ENCODE peak calls at places on chromosomes 12 and 14, in nine cellular contexts. J, G, B, V, U, K, Z, T and I are unnamed samples.

GRCh38 chr12:54697836-54698235 is 49.7 kb upstream of the DCD start:
- DNase-seq in J (no peak), G (no peak), B (no peak), V (no peak), U (no peak), K (no peak), Z (no peak), T (no peak), I (peak)

GRCh38 chr12:133038310-133038709 is 1.0 kb downstream of the ZNF84 start:
- DNase-seq in J (no peak), G (no peak), B (peak), V (no peak), U (no peak), K (no peak), Z (peak), T (no peak), I (no peak)

GRCh38 chr12:107684990-107685359 is 624 bp upstream of the PWP1 start:
- DNase-seq in J (peak), G (peak), B (peak), V (peak), U (peak), K (peak), Z (peak), T (peak), I (peak)

GRCh38 chr12:12788131-12788530 is 2.7 kb downstream of the APOLD1 start:
- DNase-seq in J (no peak), G (no peak), B (peak), V (no peak), U (no peak), K (no peak), Z (no peak), T (no peak), I (no peak)

GRCh38 chr14:41498959-41499358 is 107.7 kb upstream of the LRFN5 start:
- DNase-seq in J (peak), G (no peak), B (peak), V (no peak), U (no peak), K (no peak), Z (no peak), T (no peak), I (no peak)

GRCh38 chr12:115411121-115411520 is 727.1 kb upstream of the TBX3 start:
- DNase-seq in J (no peak), G (peak), B (no peak), V (peak), U (no peak), K (no peak), Z (no peak), T (no peak), I (no peak)

GRCh38 chr12:59936546-59936945 is 340.7 kb downstream of the SLC16A7 start:
- DNase-seq in J (peak), G (no peak), B (no peak), V (no peak), U (no peak), K (no peak), Z (no peak), T (no peak), I (no peak)

GRCh38 chr12:46390881-46391280 is 18.3 kb upstream of the SLC38A2 start:
- DNase-seq in J (no peak), G (peak), B (no peak), V (peak), U (no peak), K (no peak), Z (no peak), T (no peak), I (peak)

GRCh38 chr12:106051853-106052531 is 86.8 kb downstream of the NUAK1 start:
- DNase-seq in J (no peak), G (no peak), B (peak), V (no peak), U (no peak), K (no peak), Z (no peak), T (no peak), I (no peak)

GRCh38 chr12:96396209-96396608 is 4.0 kb downstream of the CDK17 start:
- DNase-seq in J (no peak), G (no peak), B (no peak), V (no peak), U (no peak), K (no peak), Z (no peak), T (no peak), I (no peak)

GRCh38 chr12:2679816-2680675 is 114.7 kb upstream of the FKBP4 start:
- DNase-seq in J (no peak), G (no peak), B (no peak), V (no peak), U (no peak), K (no peak), Z (no peak), T (no peak), I (no peak)

GRCh38 chr12:69739287-69740191 is 879 bp downstream of the RAB3IP start:
- DNase-seq in J (peak), G (peak), B (peak), V (peak), U (peak), K (peak), Z (peak), T (peak), I (peak)

GRCh38 chr12:21941522-21942376 is 523 bp upstream of the ABCC9 start:
- DNase-seq in J (no peak), G (peak), B (peak), V (peak), U (no peak), K (peak), Z (no peak), T (peak), I (no peak)

GRCh38 chr14:104753528-104754212 is 723 bp downstream of the SIVA1 start:
- DNase-seq in J (peak), G (peak), B (peak), V (peak), U (no peak), K (peak), Z (peak), T (no peak), I (no peak)

GRCh38 chr12:47798481-47798948 is 21.2 kb downstream of the HDAC7 start:
- DNase-seq in J (no peak), G (no peak), B (no peak), V (no peak), U (no peak), K (no peak), Z (no peak), T (no peak), I (no peak)

GRCh38 chr12:19915392-19916192 is 452.7 kb upstream of the PDE3A start:
- DNase-seq in J (peak), G (peak), B (peak), V (peak), U (peak), K (peak), Z (no peak), T (peak), I (peak)

GRCh38 chr12:95963104-95963503 is 20.0 kb downstream of the AMDHD1 start:
- DNase-seq in J (peak), G (peak), B (no peak), V (peak), U (peak), K (no peak), Z (peak), T (no peak), I (no peak)

GRCh38 chr12:127393896-127394295 is 873.1 kb upstream of the TMEM132C start:
- DNase-seq in J (peak), G (no peak), B (peak), V (no peak), U (no peak), K (no peak), Z (no peak), T (no peak), I (no peak)

GRCh38 chr14:101962503-101962874 is 1.9 kb upstream of the DYNC1H1 start:
- DNase-seq in J (peak), G (no peak), B (peak), V (no peak), U (peak), K (peak), Z (no peak), T (peak), I (no peak)

GRCh38 chr12:96587691-96588090 is 98.3 kb downstream of the CFAP54 start:
- DNase-seq in J (peak), G (no peak), B (peak), V (no peak), U (no peak), K (no peak), Z (no peak), T (no peak), I (no peak)

GRCh38 chr14:44846232-44846824 is 115.4 kb downstream of the KLHL28 start:
- DNase-seq in J (peak), G (peak), B (peak), V (peak), U (peak), K (peak), Z (peak), T (peak), I (peak)

GRCh38 chr14:32192712-32193373 is 9.0 kb upstream of the RNU6-7 start:
- DNase-seq in J (no peak), G (no peak), B (no peak), V (peak), U (no peak), K (no peak), Z (no peak), T (peak), I (no peak)

GRCh38 chr14:50599700-50600444 is 39.9 kb downstream of the ATL1 start:
- DNase-seq in J (peak), G (peak), B (peak), V (peak), U (peak), K (peak), Z (peak), T (peak), I (peak)

GRCh38 chr14:51873221-51873893 is 12.9 kb downstream of the GNG2 start:
- DNase-seq in J (peak), G (no peak), B (peak), V (no peak), U (peak), K (peak), Z (peak), T (peak), I (no peak)

GRCh38 chr12:1576410-1577240 is 17.8 kb downstream of the FBXL14 start:
- DNase-seq in J (peak), G (no peak), B (peak), V (peak), U (no peak), K (peak), Z (no peak), T (peak), I (no peak)

GRCh38 chr12:121765573-121765972 is 27.9 kb downstream of the RHOF start:
- DNase-seq in J (peak), G (no peak), B (peak), V (no peak), U (peak), K (peak), Z (no peak), T (no peak), I (no peak)

GRCh38 chr12:93597608-93598007 is 25.1 kb downstream of the SOCS2 start:
- DNase-seq in J (no peak), G (no peak), B (no peak), V (no peak), U (no peak), K (no peak), Z (no peak), T (no peak), I (no peak)

GRCh38 chr12:131340616-131341210 is 370.2 kb upstream of the SFSWAP start:
- DNase-seq in J (no peak), G (peak), B (no peak), V (no peak), U (no peak), K (no peak), Z (no peak), T (no peak), I (no peak)

GRCh38 chr14:94322648-94323570 is at the start of gene SERPINA6:
- DNase-seq in J (no peak), G (no peak), B (peak), V (no peak), U (no peak), K (peak), Z (no peak), T (peak), I (no peak)

GRCh38 chr14:80358112-80358511 is 146.8 kb upstream of the DIO2 start:
- DNase-seq in J (no peak), G (no peak), B (no peak), V (no peak), U (no peak), K (no peak), Z (no peak), T (no peak), I (no peak)

GRCh38 chr12:26124491-26125450 is at the start of gene BHLHE41:
- DNase-seq in J (peak), G (peak), B (peak), V (peak), U (no peak), K (peak), Z (no peak), T (peak), I (peak)

GRCh38 chr14:94394594-94395305 is 6.3 kb upstream of the SERPINA1 start:
- DNase-seq in J (no peak), G (no peak), B (peak), V (no peak), U (no peak), K (peak), Z (no peak), T (no peak), I (no peak)

GRCh38 chr12:42504049-42504448 is 85.5 kb downstream of the PRICKLE1 start:
- DNase-seq in J (no peak), G (no peak), B (peak), V (no peak), U (no peak), K (peak), Z (no peak), T (peak), I (no peak)

GRCh38 chr14:70714055-70714550 is 72.4 kb downstream of the TTC9 start:
- DNase-seq in J (peak), G (peak), B (peak), V (peak), U (peak), K (peak), Z (peak), T (peak), I (peak)

GRCh38 chr12:29672580-29672979 is 111.2 kb downstream of the TMTC1 start:
- DNase-seq in J (no peak), G (no peak), B (no peak), V (no peak), U (no peak), K (no peak), Z (no peak), T (no peak), I (no peak)

GRCh38 chr12:29674463-29674862 is 109.3 kb downstream of the TMTC1 start:
- DNase-seq in J (no peak), G (no peak), B (no peak), V (no peak), U (no peak), K (no peak), Z (no peak), T (no peak), I (no peak)

GRCh38 chr12:29676676-29677075 is 107.1 kb downstream of the TMTC1 start:
- DNase-seq in J (no peak), G (no peak), B (no peak), V (no peak), U (no peak), K (no peak), Z (no peak), T (no peak), I (no peak)

GRCh38 chr12:29671742-29672141 is 112.0 kb downstream of the TMTC1 start:
- DNase-seq in J (no peak), G (no peak), B (no peak), V (no peak), U (no peak), K (no peak), Z (no peak), T (no peak), I (no peak)

GRCh38 chr12:29673346-29673745 is 110.4 kb downstream of the TMTC1 start:
- DNase-seq in J (peak), G (no peak), B (peak), V (no peak), U (no peak), K (no peak), Z (no peak), T (no peak), I (no peak)
- TF ChIP-seq EZH2phosphoT487 in J (no peak), G (no peak), B (no peak), V (no peak), U (no peak), K (no peak), Z (no peak), T (no peak), I (no peak)

DNA sequence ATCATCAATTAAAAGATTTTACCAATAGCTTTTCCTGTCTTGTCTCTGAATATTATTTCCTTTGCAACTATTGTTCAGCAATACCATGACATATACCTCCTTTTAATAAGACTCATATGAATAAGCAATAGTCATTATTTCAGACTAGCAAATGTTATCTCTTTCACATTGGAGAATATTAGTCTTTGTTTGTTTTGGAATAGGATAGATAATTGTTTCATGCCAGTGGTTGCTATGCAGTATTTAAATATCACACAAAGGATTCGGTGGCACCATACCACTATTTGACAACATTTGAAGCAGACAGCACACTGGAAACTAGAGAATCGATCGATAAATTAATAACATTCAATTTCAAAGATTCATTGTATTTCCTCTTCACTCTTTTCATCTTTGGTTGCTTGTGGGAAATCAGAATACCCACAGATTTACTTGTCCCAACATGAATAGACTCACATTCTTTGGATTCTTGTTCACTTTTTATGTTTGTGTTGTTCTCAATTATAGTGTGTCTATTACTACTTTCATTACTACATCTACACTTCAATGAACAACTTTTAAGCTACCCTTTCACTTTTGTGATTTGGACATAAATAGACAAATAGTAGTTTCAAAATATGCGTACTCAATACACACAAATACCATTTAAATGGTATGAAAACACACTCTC is 42.7 kb upstream of the TBPL2 start:
- DNase-seq in J (peak), G (no peak), B (peak), V (no peak), U (no peak), K (no peak), Z (no peak), T (no peak), I (no peak)
- TF ChIP-seq EZH2phosphoT487 in J (no peak), G (no peak), B (no peak), V (no peak), U (no peak), K (no peak), Z (no peak), T (no peak), I (no peak)

GRCh38 chr14:81991998-81992397 is 458.3 kb upstream of the SEL1L start:
- DNase-seq in J (peak), G (no peak), B (peak), V (peak), U (no peak), K (no peak), Z (peak), T (no peak), I (no peak)

GRCh38 chr14:81986005-81986404 is 452.4 kb upstream of the SEL1L start:
- DNase-seq in J (no peak), G (no peak), B (no peak), V (no peak), U (no peak), K (peak), Z (no peak), T (no peak), I (no peak)

GRCh38 chr14:81990312-81990761 is 456.7 kb upstream of the SEL1L start:
- DNase-seq in J (peak), G (peak), B (peak), V (peak), U (peak), K (peak), Z (peak), T (peak), I (peak)
- TF ChIP-seq EZH2phosphoT487 in J (no peak), G (no peak), B (no peak), V (no peak), U (no peak), K (no peak), Z (no peak), T (no peak), I (no peak)

DNA sequence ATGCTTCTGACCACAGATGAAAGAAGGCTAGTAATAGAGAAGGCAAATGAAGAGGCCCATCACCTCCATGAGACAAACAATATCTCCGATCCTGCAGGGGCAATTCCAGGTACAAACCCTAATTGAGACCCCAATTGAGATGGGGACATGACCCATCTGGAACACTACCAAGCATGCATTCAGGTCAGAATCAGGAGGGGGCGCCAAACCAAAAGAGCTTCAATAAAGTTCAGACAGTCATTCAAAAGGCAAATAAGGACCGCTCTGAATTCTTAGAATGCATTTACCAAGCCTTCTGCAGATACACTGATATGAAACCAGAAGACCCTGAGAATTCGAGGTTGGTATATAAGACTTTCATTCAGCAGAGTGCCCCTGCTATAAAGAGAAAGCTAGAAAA is 10.2 kb upstream of the EDDM3B start:
- DNase-seq in J (no peak), G (peak), B (no peak), V (peak), U (no peak), K (peak), Z (peak), T (no peak), I (no peak)
- TF ChIP-seq EZH2phosphoT487 in J (no peak), G (no peak), B (no peak), V (no peak), U (no peak), K (no peak), Z (no peak), T (no peak), I (no peak)

GRCh38 chr12:14931359-14931758 is 7.0 kb downstream of the ERP27 start:
- DNase-seq in J (peak), G (no peak), B (peak), V (no peak), U (no peak), K (no peak), Z (no peak), T (no peak), I (no peak)
- TF ChIP-seq EZH2phosphoT487 in J (no peak), G (no peak), B (no peak), V (no peak), U (no peak), K (no peak), Z (no peak), T (no peak), I (no peak)

DNA sequence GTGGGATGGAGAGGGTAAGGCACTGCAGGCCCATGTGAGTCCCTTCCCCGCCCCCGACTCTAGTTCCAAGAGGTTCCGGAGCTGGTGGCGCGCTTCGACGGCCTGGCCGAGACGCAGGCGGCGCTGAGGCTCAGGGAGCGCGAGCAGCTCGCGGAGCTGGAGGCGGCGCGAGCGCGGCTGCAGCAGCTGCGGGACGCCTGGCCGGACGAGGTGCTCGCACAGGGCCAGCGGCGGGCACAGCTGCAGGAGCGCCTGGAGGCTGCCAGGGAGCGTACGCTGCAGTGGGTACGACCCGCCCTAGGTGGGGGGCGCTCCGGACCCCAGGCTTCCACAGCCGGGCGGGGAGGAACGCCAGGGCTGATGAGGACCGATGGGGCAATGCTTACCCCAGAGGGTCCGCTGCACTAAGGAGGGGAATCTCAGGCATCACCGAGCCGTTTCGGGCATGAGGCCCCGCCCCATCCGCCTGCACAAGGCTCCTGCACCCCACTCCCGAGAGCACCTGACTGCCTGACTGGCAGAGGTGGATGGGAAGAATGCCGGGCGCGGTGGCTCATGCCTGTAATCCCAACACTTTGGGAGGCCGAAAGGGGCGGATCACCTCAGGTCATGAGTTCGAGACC is 4.9 kb downstream of the CFAP73 start:
- DNase-seq in J (no peak), G (peak), B (peak), V (peak), U (no peak), K (peak), Z (peak), T (peak), I (peak)
- TF ChIP-seq EZH2phosphoT487 in J (no peak), G (no peak), B (no peak), V (no peak), U (no peak), K (no peak), Z (no peak), T (no peak), I (no peak)